ENCODE peak calls at places on chromosomes 16 and 17, in seven cellular contexts. One of them, this sample, is unnamed.

GRCh38 chr16:58414938-58415451 is 22.7 kb downstream of the GINS3 start:
- DNase-seq in transverse colon: no peak
- DNase-seq in A549: no peak
- DNase-seq in cardiac muscle cell: peak
- DNase-seq in thoracic aorta: no peak
- DNase-seq in fibroblast of mammary gland: no peak
- DNase-seq in GM20000: no peak
- DNase-seq in this sample: no peak

GRCh38 chr17:42010898-42011516 is 6.2 kb downstream of the DNAJC7 start:
- DNase-seq in fibroblast of mammary gland: peak
- DNase-seq in thoracic aorta: no peak
- DNase-seq in GM20000: no peak
- DNase-seq in A549: peak
- DNase-seq in cardiac muscle cell: peak
- DNase-seq in transverse colon: no peak
- DNase-seq in this sample: no peak

GRCh38 chr16:69706256-69706974 is 19.9 kb downstream of the NQO1 start:
- DNase-seq in cardiac muscle cell: peak
- DNase-seq in A549: no peak
- DNase-seq in fibroblast of mammary gland: peak
- DNase-seq in transverse colon: no peak
- DNase-seq in thoracic aorta: no peak
- DNase-seq in GM20000: no peak
- DNase-seq in this sample: no peak

GRCh38 chr16:28589930-28590329 is 6.9 kb downstream of the SULT1A2 start:
- DNase-seq in fibroblast of mammary gland: no peak
- DNase-seq in GM20000: no peak
- DNase-seq in A549: no peak
- DNase-seq in transverse colon: no peak
- DNase-seq in cardiac muscle cell: no peak
- DNase-seq in thoracic aorta: no peak
- DNase-seq in this sample: no peak

GRCh38 chr17:8867361-8867981 is at the start of gene PIK3R6:
- DNase-seq in A549: no peak
- DNase-seq in thoracic aorta: no peak
- DNase-seq in fibroblast of mammary gland: no peak
- DNase-seq in GM20000: peak
- DNase-seq in cardiac muscle cell: no peak
- DNase-seq in transverse colon: no peak
- DNase-seq in this sample: no peak

GRCh38 chr16:47731252-47731651 is 270.1 kb downstream of the PHKB start:
- DNase-seq in transverse colon: no peak
- DNase-seq in GM20000: no peak
- DNase-seq in cardiac muscle cell: peak
- DNase-seq in fibroblast of mammary gland: peak
- DNase-seq in thoracic aorta: no peak
- DNase-seq in A549: no peak
- DNase-seq in this sample: no peak

GRCh38 chr16:73420244-73421040 is 372.5 kb upstream of the ZFHX3 start:
- DNase-seq in transverse colon: no peak
- DNase-seq in cardiac muscle cell: no peak
- DNase-seq in A549: no peak
- DNase-seq in thoracic aorta: no peak
- DNase-seq in fibroblast of mammary gland: no peak
- DNase-seq in GM20000: no peak
- DNase-seq in this sample: no peak

GRCh38 chr17:76246080-76247066 is 6.1 kb upstream of the RNF157 start:
- DNase-seq in fibroblast of mammary gland: peak
- DNase-seq in A549: no peak
- DNase-seq in GM20000: peak
- DNase-seq in thoracic aorta: no peak
- DNase-seq in cardiac muscle cell: peak
- DNase-seq in transverse colon: peak
- DNase-seq in this sample: no peak

GRCh38 chr16:68079616-68080344 is 5.4 kb upstream of the NFATC3 start:
- DNase-seq in A549: no peak
- DNase-seq in GM20000: peak
- DNase-seq in thoracic aorta: no peak
- DNase-seq in transverse colon: peak
- DNase-seq in cardiac muscle cell: peak
- DNase-seq in fibroblast of mammary gland: peak
- DNase-seq in this sample: peak

GRCh38 chr16:8967437-8967821 is 3.7 kb upstream of the USP7 start:
- DNase-seq in thoracic aorta: no peak
- DNase-seq in A549: no peak
- DNase-seq in transverse colon: no peak
- DNase-seq in GM20000: no peak
- DNase-seq in fibroblast of mammary gland: no peak
- DNase-seq in cardiac muscle cell: no peak
- DNase-seq in this sample: no peak

DNA sequence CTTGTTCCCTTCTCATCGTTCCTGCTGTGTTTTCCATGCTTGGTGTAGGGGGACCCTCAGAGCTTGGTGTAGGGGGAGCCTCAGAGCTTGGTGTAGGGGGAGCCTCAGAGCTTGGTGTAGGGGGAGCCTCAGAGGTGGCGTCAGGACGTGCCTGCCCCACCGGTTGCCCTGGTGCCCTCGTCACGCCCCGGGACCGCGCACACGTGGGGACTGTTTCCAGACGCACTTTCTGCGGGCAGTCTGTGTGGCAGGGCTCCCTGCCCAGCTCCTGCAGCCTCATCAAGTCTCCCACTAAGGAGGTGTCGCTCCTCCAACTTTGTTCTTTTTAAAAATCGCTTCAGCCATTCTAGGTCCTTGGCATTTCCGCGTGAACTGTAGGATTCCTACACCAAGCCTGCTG is 51.9 kb downstream of the WDR45B start:
- DNase-seq in A549: no peak
- DNase-seq in thoracic aorta: no peak
- DNase-seq in cardiac muscle cell: no peak
- DNase-seq in GM20000: no peak
- DNase-seq in fibroblast of mammary gland: no peak
- DNase-seq in transverse colon: no peak
- DNase-seq in this sample: no peak
- TF ChIP-seq CTCF in A549: no peak
- TF ChIP-seq CTCF in thoracic aorta: no peak
- TF ChIP-seq CTCF in cardiac muscle cell: no peak
- TF ChIP-seq CTCF in GM20000: no peak
- TF ChIP-seq CTCF in fibroblast of mammary gland: no peak
- TF ChIP-seq CTCF in transverse colon: no peak
- TF ChIP-seq CTCF in this sample: no peak

DNA sequence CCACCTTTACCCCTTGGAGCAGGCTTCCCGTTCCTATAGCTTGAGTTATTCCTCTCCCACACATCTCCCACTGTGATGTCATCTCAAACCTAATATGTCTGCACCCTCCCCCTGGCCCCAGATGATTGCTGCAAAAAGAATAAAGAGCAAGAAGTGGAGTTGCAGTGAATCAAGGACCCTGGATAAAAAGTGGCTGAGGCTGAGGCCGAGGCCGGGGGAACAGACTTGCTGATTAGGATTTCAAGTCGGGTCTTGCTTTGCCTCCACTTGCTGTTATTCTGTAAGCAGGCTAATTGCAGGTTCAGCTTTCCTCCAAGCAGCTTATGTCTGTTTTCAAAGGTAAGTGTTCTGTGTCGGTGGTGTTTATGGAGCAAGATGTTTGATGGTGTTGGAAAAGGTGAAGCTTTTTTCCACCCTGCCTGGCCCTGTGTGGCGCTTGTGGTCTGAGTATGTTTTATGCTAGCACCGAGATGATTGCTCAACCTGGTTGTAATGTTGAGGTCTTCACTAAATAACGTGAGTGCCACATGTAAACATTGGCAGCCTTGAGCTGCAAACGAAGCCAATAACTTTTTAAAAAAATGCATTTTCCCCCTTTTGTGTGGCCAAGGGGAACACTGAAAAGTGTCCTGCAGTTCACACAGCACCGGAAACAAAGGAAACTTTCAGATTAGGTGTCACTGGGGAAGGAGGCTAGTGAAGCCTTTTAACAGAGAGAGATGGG is 15.4 kb downstream of the HS3ST3B1 start:
- DNase-seq in GM20000: no peak
- DNase-seq in A549: no peak
- DNase-seq in fibroblast of mammary gland: peak
- DNase-seq in transverse colon: no peak
- DNase-seq in thoracic aorta: no peak
- DNase-seq in cardiac muscle cell: peak
- DNase-seq in this sample: no peak
- TF ChIP-seq CTCF in GM20000: no peak
- TF ChIP-seq CTCF in A549: no peak
- TF ChIP-seq CTCF in fibroblast of mammary gland: no peak
- TF ChIP-seq CTCF in transverse colon: no peak
- TF ChIP-seq CTCF in thoracic aorta: no peak
- TF ChIP-seq CTCF in cardiac muscle cell: no peak
- TF ChIP-seq CTCF in this sample: no peak

DNA sequence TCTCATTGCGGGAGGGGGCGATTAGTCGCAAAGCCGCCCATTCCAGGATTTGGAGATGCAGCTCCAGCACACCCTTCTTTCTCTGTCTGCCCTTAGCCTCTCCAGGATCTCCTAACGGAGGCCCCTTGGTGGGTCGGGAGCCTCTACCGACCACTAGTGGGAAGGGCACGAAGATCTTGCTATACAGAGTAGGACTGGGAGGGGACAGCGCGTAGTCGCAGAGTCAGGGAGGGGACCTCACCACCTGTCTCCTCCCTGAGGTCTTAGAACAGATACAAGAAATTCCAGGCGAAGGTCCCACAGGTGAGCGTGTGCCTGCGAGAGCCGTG is 569 bp upstream of the SMTNL2 start:
- DNase-seq in fibroblast of mammary gland: no peak
- DNase-seq in cardiac muscle cell: peak
- DNase-seq in GM20000: no peak
- DNase-seq in transverse colon: no peak
- DNase-seq in thoracic aorta: no peak
- DNase-seq in A549: peak
- DNase-seq in this sample: no peak
- TF ChIP-seq CTCF in fibroblast of mammary gland: peak
- TF ChIP-seq CTCF in cardiac muscle cell: peak
- TF ChIP-seq CTCF in GM20000: no peak
- TF ChIP-seq CTCF in transverse colon: peak
- TF ChIP-seq CTCF in thoracic aorta: peak
- TF ChIP-seq CTCF in A549: no peak
- TF ChIP-seq CTCF in this sample: no peak

GRCh38 chr17:63023049-63023448 is 57.0 kb downstream of the TANC2 start:
- DNase-seq in cardiac muscle cell: no peak
- DNase-seq in A549: no peak
- DNase-seq in thoracic aorta: no peak
- DNase-seq in transverse colon: no peak
- DNase-seq in fibroblast of mammary gland: no peak
- DNase-seq in GM20000: no peak
- DNase-seq in this sample: no peak
- TF ChIP-seq CTCF in cardiac muscle cell: no peak
- TF ChIP-seq CTCF in A549: no peak
- TF ChIP-seq CTCF in thoracic aorta: no peak
- TF ChIP-seq CTCF in transverse colon: no peak
- TF ChIP-seq CTCF in fibroblast of mammary gland: no peak
- TF ChIP-seq CTCF in GM20000: no peak
- TF ChIP-seq CTCF in this sample: no peak

GRCh38 chr16:87392823-87393679 is 915 bp downstream of the MAP1LC3B start:
- DNase-seq in fibroblast of mammary gland: peak
- DNase-seq in transverse colon: peak
- DNase-seq in A549: peak
- DNase-seq in GM20000: peak
- DNase-seq in thoracic aorta: no peak
- DNase-seq in cardiac muscle cell: peak
- DNase-seq in this sample: peak
- TF ChIP-seq CTCF in fibroblast of mammary gland: peak
- TF ChIP-seq CTCF in transverse colon: no peak
- TF ChIP-seq CTCF in A549: no peak
- TF ChIP-seq CTCF in GM20000: no peak
- TF ChIP-seq CTCF in thoracic aorta: peak
- TF ChIP-seq CTCF in cardiac muscle cell: peak
- TF ChIP-seq CTCF in this sample: no peak